ENCODE peak calls at places on chromosomes 7 and 10, in ten cellular contexts. One of them, this sample, is unnamed.

GRCh38 chr7:134371536-134371935 is 54.8 kb upstream of the SLC35B4 start:
- DNase-seq in IMR-90: no peak
- DNase-seq in suprapubic skin: no peak
- DNase-seq in neural progenitor cell: no peak
- DNase-seq in activated B cell treated with CpG ODN at 0.5 μM for 24 hours: no peak
- DNase-seq in psoas muscle: no peak
- DNase-seq in kidney: no peak
- DNase-seq in heart right ventricle: no peak
- DNase-seq in astrocyte of the spinal cord: no peak
- DNase-seq in PC-9: no peak
- DNase-seq in this sample: no peak

GRCh38 chr10:95513008-95513589 is 48.1 kb downstream of the SORBS1 start:
- DNase-seq in IMR-90: no peak
- DNase-seq in suprapubic skin: no peak
- DNase-seq in neural progenitor cell: no peak
- DNase-seq in activated B cell treated with CpG ODN at 0.5 μM for 24 hours: no peak
- DNase-seq in psoas muscle: no peak
- DNase-seq in kidney: no peak
- DNase-seq in heart right ventricle: no peak
- DNase-seq in astrocyte of the spinal cord: no peak
- DNase-seq in PC-9: no peak
- DNase-seq in this sample: no peak

GRCh38 chr7:136594739-136595144 is 273.7 kb upstream of the CHRM2 start:
- DNase-seq in IMR-90: no peak
- DNase-seq in suprapubic skin: no peak
- DNase-seq in neural progenitor cell: no peak
- DNase-seq in activated B cell treated with CpG ODN at 0.5 μM for 24 hours: no peak
- DNase-seq in psoas muscle: no peak
- DNase-seq in kidney: no peak
- DNase-seq in heart right ventricle: no peak
- DNase-seq in astrocyte of the spinal cord: no peak
- DNase-seq in PC-9: no peak
- DNase-seq in this sample: no peak

GRCh38 chr7:83984076-83984475 is 210.5 kb downstream of the SEMA3A start:
- DNase-seq in IMR-90: peak
- DNase-seq in suprapubic skin: no peak
- DNase-seq in neural progenitor cell: no peak
- DNase-seq in activated B cell treated with CpG ODN at 0.5 μM for 24 hours: no peak
- DNase-seq in psoas muscle: no peak
- DNase-seq in kidney: no peak
- DNase-seq in heart right ventricle: no peak
- DNase-seq in astrocyte of the spinal cord: no peak
- DNase-seq in PC-9: no peak
- DNase-seq in this sample: no peak

GRCh38 chr10:110739811-110740271 is 95.7 kb downstream of the RBM20 start:
- DNase-seq in IMR-90: no peak
- DNase-seq in suprapubic skin: no peak
- DNase-seq in neural progenitor cell: no peak
- DNase-seq in activated B cell treated with CpG ODN at 0.5 μM for 24 hours: no peak
- DNase-seq in psoas muscle: no peak
- DNase-seq in kidney: no peak
- DNase-seq in heart right ventricle: no peak
- DNase-seq in astrocyte of the spinal cord: peak
- DNase-seq in PC-9: peak
- DNase-seq in this sample: no peak

GRCh38 chr10:15197911-15198310 is 29.4 kb upstream of the NMT2 start:
- DNase-seq in IMR-90: no peak
- DNase-seq in suprapubic skin: no peak
- DNase-seq in neural progenitor cell: no peak
- DNase-seq in activated B cell treated with CpG ODN at 0.5 μM for 24 hours: no peak
- DNase-seq in psoas muscle: no peak
- DNase-seq in kidney: no peak
- DNase-seq in heart right ventricle: no peak
- DNase-seq in astrocyte of the spinal cord: no peak
- DNase-seq in PC-9: no peak
- DNase-seq in this sample: no peak

GRCh38 chr7:22569586-22570321 is 69.8 kb upstream of the STEAP1B start:
- DNase-seq in IMR-90: peak
- DNase-seq in suprapubic skin: no peak
- DNase-seq in neural progenitor cell: no peak
- DNase-seq in activated B cell treated with CpG ODN at 0.5 μM for 24 hours: no peak
- DNase-seq in psoas muscle: no peak
- DNase-seq in kidney: no peak
- DNase-seq in heart right ventricle: no peak
- DNase-seq in astrocyte of the spinal cord: peak
- DNase-seq in PC-9: no peak
- DNase-seq in this sample: no peak

GRCh38 chr7:73978681-73979563 is 49.1 kb upstream of the ELN start:
- DNase-seq in IMR-90: no peak
- DNase-seq in suprapubic skin: no peak
- DNase-seq in neural progenitor cell: peak
- DNase-seq in activated B cell treated with CpG ODN at 0.5 μM for 24 hours: no peak
- DNase-seq in psoas muscle: peak
- DNase-seq in kidney: peak
- DNase-seq in heart right ventricle: peak
- DNase-seq in astrocyte of the spinal cord: no peak
- DNase-seq in PC-9: peak
- DNase-seq in this sample: no peak

GRCh38 chr10:90319188-90319914 is 538.5 kb downstream of the HTR7 start:
- DNase-seq in IMR-90: peak
- DNase-seq in suprapubic skin: no peak
- DNase-seq in neural progenitor cell: peak
- DNase-seq in activated B cell treated with CpG ODN at 0.5 μM for 24 hours: no peak
- DNase-seq in psoas muscle: no peak
- DNase-seq in kidney: no peak
- DNase-seq in heart right ventricle: no peak
- DNase-seq in astrocyte of the spinal cord: peak
- DNase-seq in PC-9: peak
- DNase-seq in this sample: no peak

GRCh38 chr7:80078882-80079281 is 55.7 kb upstream of the GNAI1 start:
- DNase-seq in IMR-90: no peak
- DNase-seq in suprapubic skin: no peak
- DNase-seq in neural progenitor cell: no peak
- DNase-seq in activated B cell treated with CpG ODN at 0.5 μM for 24 hours: no peak
- DNase-seq in psoas muscle: no peak
- DNase-seq in kidney: no peak
- DNase-seq in heart right ventricle: no peak
- DNase-seq in astrocyte of the spinal cord: no peak
- DNase-seq in PC-9: no peak
- DNase-seq in this sample: no peak

GRCh38 chr7:75814407-75814947 is 871 bp upstream of the CCL24 start:
- DNase-seq in IMR-90: peak
- DNase-seq in suprapubic skin: no peak
- DNase-seq in neural progenitor cell: no peak
- DNase-seq in activated B cell treated with CpG ODN at 0.5 μM for 24 hours: no peak
- DNase-seq in psoas muscle: no peak
- DNase-seq in kidney: no peak
- DNase-seq in heart right ventricle: no peak
- DNase-seq in astrocyte of the spinal cord: no peak
- DNase-seq in PC-9: no peak
- DNase-seq in this sample: no peak

GRCh38 chr7:138167869-138168296 is 91.6 kb downstream of the AKR1D1 start:
- DNase-seq in IMR-90: no peak
- DNase-seq in suprapubic skin: no peak
- DNase-seq in neural progenitor cell: no peak
- DNase-seq in activated B cell treated with CpG ODN at 0.5 μM for 24 hours: no peak
- DNase-seq in psoas muscle: no peak
- DNase-seq in kidney: no peak
- DNase-seq in heart right ventricle: no peak
- DNase-seq in astrocyte of the spinal cord: no peak
- DNase-seq in PC-9: no peak
- DNase-seq in this sample: no peak

GRCh38 chr7:138164804-138165203 is 88.5 kb downstream of the AKR1D1 start:
- DNase-seq in IMR-90: no peak
- DNase-seq in suprapubic skin: no peak
- DNase-seq in neural progenitor cell: no peak
- DNase-seq in activated B cell treated with CpG ODN at 0.5 μM for 24 hours: no peak
- DNase-seq in psoas muscle: no peak
- DNase-seq in kidney: no peak
- DNase-seq in heart right ventricle: no peak
- DNase-seq in astrocyte of the spinal cord: no peak
- DNase-seq in PC-9: no peak
- DNase-seq in this sample: no peak

GRCh38 chr7:138169441-138169851 is 93.2 kb downstream of the AKR1D1 start:
- DNase-seq in IMR-90: no peak
- DNase-seq in suprapubic skin: no peak
- DNase-seq in neural progenitor cell: peak
- DNase-seq in activated B cell treated with CpG ODN at 0.5 μM for 24 hours: no peak
- DNase-seq in psoas muscle: no peak
- DNase-seq in kidney: no peak
- DNase-seq in heart right ventricle: no peak
- DNase-seq in astrocyte of the spinal cord: no peak
- DNase-seq in PC-9: peak
- DNase-seq in this sample: no peak

GRCh38 chr7:138166681-138167080 is 90.4 kb downstream of the AKR1D1 start:
- DNase-seq in IMR-90: no peak
- DNase-seq in suprapubic skin: no peak
- DNase-seq in neural progenitor cell: no peak
- DNase-seq in activated B cell treated with CpG ODN at 0.5 μM for 24 hours: no peak
- DNase-seq in psoas muscle: no peak
- DNase-seq in kidney: no peak
- DNase-seq in heart right ventricle: no peak
- DNase-seq in astrocyte of the spinal cord: no peak
- DNase-seq in PC-9: no peak
- DNase-seq in this sample: no peak

GRCh38 chr7:138167222-138167621 is 91.0 kb downstream of the AKR1D1 start:
- DNase-seq in IMR-90: no peak
- DNase-seq in suprapubic skin: no peak
- DNase-seq in neural progenitor cell: no peak
- DNase-seq in activated B cell treated with CpG ODN at 0.5 μM for 24 hours: no peak
- DNase-seq in psoas muscle: no peak
- DNase-seq in kidney: no peak
- DNase-seq in heart right ventricle: no peak
- DNase-seq in astrocyte of the spinal cord: no peak
- DNase-seq in PC-9: no peak
- DNase-seq in this sample: no peak
- TF ChIP-seq CTCF in IMR-90: no peak
- TF ChIP-seq CTCF in suprapubic skin: no peak
- TF ChIP-seq CTCF in neural progenitor cell: no peak
- TF ChIP-seq CTCF in activated B cell treated with CpG ODN at 0.5 μM for 24 hours: no peak
- TF ChIP-seq CTCF in psoas muscle: no peak
- TF ChIP-seq CTCF in kidney: no peak
- TF ChIP-seq CTCF in heart right ventricle: no peak
- TF ChIP-seq CTCF in astrocyte of the spinal cord: no peak
- TF ChIP-seq CTCF in PC-9: no peak
- TF ChIP-seq CTCF in this sample: no peak

DNA sequence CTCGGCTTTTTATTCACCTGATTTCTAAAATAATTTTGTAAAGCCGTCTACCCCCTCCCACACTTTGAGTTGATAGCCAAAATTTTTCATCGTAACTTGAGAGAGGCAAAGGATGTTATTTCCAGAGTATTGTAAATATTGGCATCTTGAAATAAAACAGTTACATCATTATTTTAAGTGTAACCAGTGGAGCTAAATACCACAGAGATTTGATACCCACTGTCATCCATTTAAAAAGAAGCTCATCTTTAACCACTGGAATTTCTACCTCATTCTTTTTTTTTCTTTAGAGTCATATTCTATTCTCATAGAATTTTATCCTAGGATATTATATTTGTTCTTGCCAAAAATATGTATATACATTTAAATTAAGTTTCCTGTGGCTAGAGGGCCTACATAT is 48.6 kb downstream of the CAMK1D start:
- DNase-seq in IMR-90: peak
- DNase-seq in suprapubic skin: peak
- DNase-seq in neural progenitor cell: no peak
- DNase-seq in activated B cell treated with CpG ODN at 0.5 μM for 24 hours: no peak
- DNase-seq in psoas muscle: no peak
- DNase-seq in kidney: no peak
- DNase-seq in heart right ventricle: no peak
- DNase-seq in astrocyte of the spinal cord: peak
- DNase-seq in PC-9: no peak
- DNase-seq in this sample: no peak
- TF ChIP-seq CTCF in IMR-90: no peak
- TF ChIP-seq CTCF in suprapubic skin: no peak
- TF ChIP-seq CTCF in neural progenitor cell: no peak
- TF ChIP-seq CTCF in activated B cell treated with CpG ODN at 0.5 μM for 24 hours: no peak
- TF ChIP-seq CTCF in psoas muscle: no peak
- TF ChIP-seq CTCF in kidney: no peak
- TF ChIP-seq CTCF in heart right ventricle: no peak
- TF ChIP-seq CTCF in astrocyte of the spinal cord: no peak
- TF ChIP-seq CTCF in PC-9: no peak
- TF ChIP-seq CTCF in this sample: no peak

GRCh38 chr7:155011081-155011480 is 8.2 kb upstream of the PAXIP1 start:
- DNase-seq in IMR-90: no peak
- DNase-seq in suprapubic skin: no peak
- DNase-seq in neural progenitor cell: no peak
- DNase-seq in activated B cell treated with CpG ODN at 0.5 μM for 24 hours: no peak
- DNase-seq in psoas muscle: no peak
- DNase-seq in kidney: no peak
- DNase-seq in heart right ventricle: no peak
- DNase-seq in astrocyte of the spinal cord: no peak
- DNase-seq in PC-9: no peak
- DNase-seq in this sample: no peak

GRCh38 chr7:155007947-155008346 is 5.0 kb upstream of the PAXIP1 start:
- DNase-seq in IMR-90: no peak
- DNase-seq in suprapubic skin: no peak
- DNase-seq in neural progenitor cell: peak
- DNase-seq in activated B cell treated with CpG ODN at 0.5 μM for 24 hours: no peak
- DNase-seq in psoas muscle: no peak
- DNase-seq in kidney: no peak
- DNase-seq in heart right ventricle: no peak
- DNase-seq in astrocyte of the spinal cord: no peak
- DNase-seq in PC-9: no peak
- DNase-seq in this sample: no peak

GRCh38 chr7:155009570-155010157 is 6.7 kb upstream of the PAXIP1 start:
- DNase-seq in IMR-90: no peak
- DNase-seq in suprapubic skin: no peak
- DNase-seq in neural progenitor cell: peak
- DNase-seq in activated B cell treated with CpG ODN at 0.5 μM for 24 hours: no peak
- DNase-seq in psoas muscle: no peak
- DNase-seq in kidney: no peak
- DNase-seq in heart right ventricle: no peak
- DNase-seq in astrocyte of the spinal cord: no peak
- DNase-seq in PC-9: no peak
- DNase-seq in this sample: no peak
- TF ChIP-seq CTCF in IMR-90: peak
- TF ChIP-seq CTCF in suprapubic skin: no peak
- TF ChIP-seq CTCF in neural progenitor cell: peak
- TF ChIP-seq CTCF in activated B cell treated with CpG ODN at 0.5 μM for 24 hours: no peak
- TF ChIP-seq CTCF in psoas muscle: peak
- TF ChIP-seq CTCF in kidney: peak
- TF ChIP-seq CTCF in heart right ventricle: peak
- TF ChIP-seq CTCF in astrocyte of the spinal cord: peak
- TF ChIP-seq CTCF in PC-9: peak
- TF ChIP-seq CTCF in this sample: peak

DNA sequence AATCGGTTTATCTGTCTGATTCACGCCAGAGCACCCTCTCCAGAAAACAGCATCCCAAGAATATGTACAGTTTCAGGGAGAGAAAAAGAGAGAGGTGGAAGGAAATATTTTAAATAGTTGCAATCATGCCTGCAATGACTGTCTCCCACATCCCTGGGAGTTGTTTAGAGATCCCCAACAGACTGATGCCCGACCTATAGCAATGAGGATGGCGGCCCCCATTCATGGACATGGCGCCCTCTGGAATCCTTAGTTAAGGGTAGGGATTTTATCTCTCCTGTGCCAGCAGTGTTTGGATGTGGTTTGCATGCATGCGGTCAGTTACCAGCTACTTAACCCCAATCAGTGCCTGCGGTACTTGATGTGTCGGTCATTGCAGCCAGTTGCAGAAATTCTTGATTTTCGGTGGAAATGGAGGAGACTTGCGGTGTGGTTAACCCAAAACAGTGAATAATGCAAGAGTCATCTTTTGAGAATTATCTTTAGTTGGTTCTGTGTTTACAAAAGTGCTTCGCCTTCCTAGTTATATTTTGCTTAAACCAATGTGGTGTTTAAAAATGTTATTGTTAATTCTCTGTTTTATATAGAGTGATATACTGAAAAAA is 186.0 kb upstream of the TCF7L2 start:
- DNase-seq in IMR-90: peak
- DNase-seq in suprapubic skin: no peak
- DNase-seq in neural progenitor cell: no peak
- DNase-seq in activated B cell treated with CpG ODN at 0.5 μM for 24 hours: no peak
- DNase-seq in psoas muscle: no peak
- DNase-seq in kidney: no peak
- DNase-seq in heart right ventricle: no peak
- DNase-seq in astrocyte of the spinal cord: peak
- DNase-seq in PC-9: no peak
- DNase-seq in this sample: no peak
- TF ChIP-seq CTCF in IMR-90: no peak
- TF ChIP-seq CTCF in suprapubic skin: no peak
- TF ChIP-seq CTCF in neural progenitor cell: no peak
- TF ChIP-seq CTCF in activated B cell treated with CpG ODN at 0.5 μM for 24 hours: no peak
- TF ChIP-seq CTCF in psoas muscle: no peak
- TF ChIP-seq CTCF in kidney: no peak
- TF ChIP-seq CTCF in heart right ventricle: no peak
- TF ChIP-seq CTCF in astrocyte of the spinal cord: no peak
- TF ChIP-seq CTCF in PC-9: no peak
- TF ChIP-seq CTCF in this sample: no peak